ENCODE peak calls at places on chromosomes 16 and 17, in eight cellular contexts. H is sigmoid colon, G is prostate gland, T is neuronal stem cell, Y is stomach, J is small intestine, D is upper lobe of right lung, M is astrocyte. C is an unnamed sample. For H3K4me1, the result is how much of the 10 kb centered on the place peaks cover.

GRCh38 chr16:59090501-59090900 is 356.4 kb upstream of the GOT2 start:
- DNase-seq in H (no peak), G (no peak), T (no peak), Y (no peak), J (no peak), D (no peak), M (no peak), C (no peak)

GRCh38 chr16:28983644-28984043 is 1.2 kb upstream of the LAT start:
- DNase-seq in H (no peak), G (no peak), T (no peak), Y (no peak), J (no peak), D (no peak), M (no peak), C (no peak)

GRCh38 chr17:37039269-37039668 is 90.5 kb downstream of the AATF start:
- DNase-seq in H (no peak), G (no peak), T (no peak), Y (no peak), J (no peak), D (no peak), M (no peak), C (no peak)

GRCh38 chr17:57574040-57574513 is 171.0 kb downstream of the CCDC182 start:
- DNase-seq in H (peak), G (peak), T (no peak), Y (no peak), J (no peak), D (no peak), M (peak), C (peak)

GRCh38 chr17:80724723-80725388 is 180.2 kb downstream of the RPTOR start:
- DNase-seq in H (no peak), G (no peak), T (no peak), Y (no peak), J (no peak), D (no peak), M (peak), C (no peak)

GRCh38 chr16:82183004-82183397 is 13.0 kb upstream of the MPHOSPH6 start:
- DNase-seq in H (no peak), G (no peak), T (no peak), Y (no peak), J (no peak), D (no peak), M (no peak), C (no peak)

GRCh38 chr17:61291457-61292311 is 108.0 kb upstream of the TBX2 start:
- DNase-seq in H (no peak), G (peak), T (no peak), Y (no peak), J (no peak), D (no peak), M (no peak), C (no peak)

GRCh38 chr16:87762620-87763019 is 3.2 kb downstream of the KLHDC4 start:
- DNase-seq in H (no peak), G (peak), T (no peak), Y (no peak), J (no peak), D (no peak), M (no peak), C (no peak)

GRCh38 chr16:11405331-11406176 is 60.3 kb downstream of the RMI2 start:
- DNase-seq in H (no peak), G (no peak), T (no peak), Y (peak), J (peak), D (no peak), M (no peak), C (no peak)

GRCh38 chr16:63287411-63287810 is 1251.2 kb upstream of the CDH8 start:
- DNase-seq in H (no peak), G (no peak), T (no peak), Y (no peak), J (no peak), D (no peak), M (no peak), C (no peak)

GRCh38 chr17:27526603-27527002 is 70.4 kb downstream of the KSR1 start:
- DNase-seq in H (peak), G (peak), T (no peak), Y (peak), J (peak), D (peak), M (peak), C (peak)

GRCh38 chr17:58344047-58344790 is 7.8 kb downstream of the SUPT4H1 start:
- DNase-seq in H (no peak), G (no peak), T (no peak), Y (peak), J (peak), D (peak), M (no peak), C (no peak)

GRCh38 chr16:84692451-84692850 is 7.3 kb upstream of the USP10 start:
- DNase-seq in H (no peak), G (no peak), T (no peak), Y (no peak), J (no peak), D (no peak), M (peak), C (no peak)

GRCh38 chr17:70938311-70938710 is 769.0 kb downstream of the KCNJ2 start:
- DNase-seq in H (no peak), G (no peak), T (no peak), Y (no peak), J (no peak), D (no peak), M (no peak), C (no peak)

GRCh38 chr16:88343276-88343791 is 39.4 kb upstream of the ZNF469 start:
- DNase-seq in H (no peak), G (no peak), T (no peak), Y (no peak), J (no peak), D (no peak), M (no peak), C (peak)

GRCh38 chr16:3715430-3715829 is 1.9 kb downstream of the TRAP1 start:
- DNase-seq in H (no peak), G (no peak), T (no peak), Y (no peak), J (no peak), D (no peak), M (no peak), C (no peak)

GRCh38 chr17:14784997-14785696 is 480.0 kb downstream of the PMP22 start:
- DNase-seq in H (no peak), G (no peak), T (no peak), Y (no peak), J (no peak), D (no peak), M (no peak), C (no peak)

GRCh38 chr17:51439395-51440229 is 179.3 kb downstream of the UTP18 start:
- DNase-seq in H (no peak), G (no peak), T (no peak), Y (no peak), J (no peak), D (no peak), M (no peak), C (no peak)

GRCh38 chr17:18186271-18186982 is 2.8 kb downstream of the ALKBH5 start:
- DNase-seq in H (no peak), G (no peak), T (no peak), Y (no peak), J (no peak), D (no peak), M (peak), C (no peak)

GRCh38 chr17:64190468-64190867 is 60.5 kb upstream of the ERN1 start:
- DNase-seq in H (no peak), G (no peak), T (no peak), Y (no peak), J (no peak), D (no peak), M (no peak), C (no peak)

GRCh38 chr16:7381671-7382070 is 49.0 kb downstream of the RBFOX1 start:
- DNase-seq in H (no peak), G (no peak), T (no peak), Y (no peak), J (no peak), D (no peak), M (no peak), C (no peak)
- H3K4me1 ChIP-seq in H (under half), G (under half), T (under half), Y (under half), J (under half), D (under half), M (under half), C (under half)

DNA sequence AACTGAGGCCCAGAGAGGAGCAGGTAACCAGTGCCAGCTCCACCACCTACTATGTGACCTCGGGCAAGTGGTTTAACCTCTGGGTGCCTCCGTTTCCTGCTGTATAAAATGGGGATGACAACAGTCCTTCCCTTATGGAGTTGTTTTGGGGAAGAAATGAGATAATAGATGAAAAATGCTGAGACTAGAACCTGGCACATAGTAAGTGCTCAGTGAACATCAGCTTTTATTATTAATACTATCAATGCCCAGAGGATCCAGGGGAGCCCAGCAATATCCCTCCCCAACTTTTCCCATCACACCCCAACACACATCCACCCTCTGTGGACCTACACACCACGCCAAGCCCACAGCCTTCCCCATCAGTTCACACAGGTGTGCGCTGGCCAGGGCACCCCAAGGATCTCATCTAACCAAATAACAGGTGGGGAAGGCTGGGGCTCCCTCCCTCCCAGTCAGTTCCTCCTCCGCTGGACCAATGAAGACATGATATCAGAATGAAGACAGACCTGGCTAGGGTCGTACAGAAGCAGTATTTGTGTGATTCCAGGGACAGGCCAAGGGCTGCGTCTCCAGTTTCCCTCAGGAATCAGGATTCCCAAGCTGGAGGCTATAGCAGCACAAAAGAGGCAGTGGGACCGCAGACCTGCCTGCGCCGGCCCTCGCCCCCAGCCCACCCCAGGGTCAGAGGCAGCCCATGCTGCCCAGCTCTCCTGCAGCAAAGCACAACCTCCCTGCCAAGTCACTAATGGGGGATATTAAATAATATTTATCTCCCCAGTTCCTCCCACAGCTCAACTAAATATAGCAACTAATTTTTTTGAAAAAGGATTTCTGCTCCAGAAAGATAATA is 1.8 kb downstream of the ATP2A3 start:
- DNase-seq in H (no peak), G (no peak), T (no peak), Y (no peak), J (no peak), D (no peak), M (no peak), C (no peak)
- H3K27ac ChIP-seq in H (no peak), G (no peak), T (no peak), Y (peak), J (peak), D (no peak), M (no peak), C (no peak)

GRCh38 chr17:7238418-7239090 is 703 bp downstream of the PHF23 start:
- DNase-seq in H (peak), G (no peak), T (no peak), Y (no peak), J (peak), D (peak), M (no peak), C (no peak)

GRCh38 chr17:7241047-7241733 is 1.1 kb downstream of the GABARAP start:
- DNase-seq in H (no peak), G (no peak), T (no peak), Y (no peak), J (no peak), D (no peak), M (no peak), C (no peak)

GRCh38 chr17:7241783-7242716 is at the start of gene GABARAP:
- DNase-seq in H (peak), G (peak), T (peak), Y (peak), J (peak), D (peak), M (peak), C (peak)

GRCh38 chr17:7239091-7240027 is at the start of gene PHF23:
- DNase-seq in H (peak), G (peak), T (peak), Y (peak), J (peak), D (peak), M (peak), C (peak)

GRCh38 chr17:7240375-7240774 is 1.1 kb upstream of the PHF23 start:
- DNase-seq in H (no peak), G (no peak), T (no peak), Y (no peak), J (no peak), D (no peak), M (no peak), C (no peak)
- H3K4me3 ChIP-seq in H (peak), G (no peak), T (no peak), Y (peak), J (peak), D (peak), M (peak), C (peak)

DNA sequence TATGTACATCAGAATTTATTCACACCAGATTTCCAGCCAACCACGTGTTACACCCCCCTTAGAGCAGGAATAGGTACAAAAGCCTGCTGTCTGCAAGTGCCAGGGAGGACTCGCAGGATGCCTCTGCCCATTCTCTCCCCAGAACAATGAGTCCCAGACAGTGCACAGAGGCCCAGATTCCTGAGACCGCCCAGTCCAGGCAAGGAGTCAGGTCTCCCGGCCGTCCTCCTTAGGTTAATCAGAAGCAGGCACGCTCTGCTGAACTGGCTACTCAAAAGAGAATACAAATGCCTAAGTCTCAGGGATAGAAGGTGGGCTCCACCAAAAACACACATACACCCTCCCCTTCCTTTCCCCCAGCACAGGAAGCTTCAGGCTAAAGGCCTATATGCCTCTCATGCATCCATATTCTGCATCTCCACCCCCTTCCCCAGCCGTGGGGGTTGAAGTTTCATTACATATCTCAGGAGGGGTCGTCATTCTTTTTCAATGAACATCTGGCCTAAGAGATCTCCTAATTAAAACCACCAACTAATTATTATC is 159.2 kb upstream of the CDH11 start:
- DNase-seq in H (no peak), G (no peak), T (peak), Y (no peak), J (no peak), D (no peak), M (no peak), C (no peak)
- H3K4me1 ChIP-seq in H (under half), G (under half), T (under half), Y (under half), J (under half), D (under half), M (under half), C (under half)

DNA sequence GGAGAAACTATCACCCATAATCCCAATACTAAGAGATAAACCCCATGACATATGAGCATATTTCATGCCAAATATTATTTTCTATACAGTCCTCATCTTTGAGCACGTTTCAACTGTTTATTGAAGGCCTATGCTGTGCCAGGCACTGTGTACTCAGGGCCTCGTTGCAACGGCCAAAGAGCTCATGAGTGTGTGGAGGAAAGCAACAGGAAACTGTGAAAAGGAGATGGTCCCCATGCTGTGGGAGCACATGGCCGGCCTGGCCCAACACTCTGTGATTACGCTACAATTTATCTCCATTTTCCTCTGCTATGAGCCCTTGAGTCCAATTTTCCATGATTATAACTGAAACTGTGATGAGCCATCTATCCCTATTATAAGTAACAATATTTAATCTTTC is 5.6 kb downstream of the TK2 start:
- DNase-seq in H (no peak), G (no peak), T (no peak), Y (no peak), J (no peak), D (no peak), M (no peak), C (no peak)
- H3K27ac ChIP-seq in H (no peak), G (no peak), T (no peak), Y (no peak), J (no peak), D (no peak), M (no peak), C (no peak)

GRCh38 chr16:53043986-53044571 is 8.6 kb downstream of the CHD9NB start:
- DNase-seq in H (no peak), G (peak), T (peak), Y (no peak), J (no peak), D (no peak), M (no peak), C (peak)

GRCh38 chr16:53041196-53041977 is 11.3 kb downstream of the CHD9NB start:
- DNase-seq in H (peak), G (peak), T (no peak), Y (peak), J (no peak), D (no peak), M (no peak), C (peak)

GRCh38 chr16:53042235-53042645 is 10.5 kb downstream of the CHD9NB start:
- DNase-seq in H (no peak), G (no peak), T (no peak), Y (no peak), J (no peak), D (no peak), M (no peak), C (no peak)

GRCh38 chr16:53045554-53046250 is 7.0 kb downstream of the CHD9NB start:
- DNase-seq in H (peak), G (peak), T (no peak), Y (peak), J (peak), D (no peak), M (no peak), C (no peak)

GRCh38 chr16:53043462-53043861 is 9.2 kb downstream of the CHD9NB start:
- DNase-seq in H (no peak), G (peak), T (no peak), Y (no peak), J (no peak), D (no peak), M (no peak), C (peak)
- H3K4me3 ChIP-seq in H (peak), G (peak), T (peak), Y (peak), J (no peak), D (no peak), M (no peak), C (peak)

GRCh38 chr17:34371405-34371804 is 8.4 kb upstream of the CCL1 start:
- DNase-seq in H (no peak), G (no peak), T (no peak), Y (no peak), J (no peak), D (no peak), M (no peak), C (no peak)

GRCh38 chr17:34369571-34369970 is 6.5 kb upstream of the CCL1 start:
- DNase-seq in H (no peak), G (no peak), T (no peak), Y (no peak), J (no peak), D (no peak), M (no peak), C (no peak)

GRCh38 chr17:34369196-34369500 is 6.1 kb upstream of the CCL1 start:
- DNase-seq in H (no peak), G (no peak), T (no peak), Y (no peak), J (no peak), D (no peak), M (no peak), C (no peak)

GRCh38 chr17:34370376-34370996 is 7.5 kb upstream of the CCL1 start:
- DNase-seq in H (no peak), G (no peak), T (no peak), Y (no peak), J (no peak), D (no peak), M (no peak), C (no peak)

GRCh38 chr17:34370997-34371395 is 8.0 kb upstream of the CCL1 start:
- DNase-seq in H (no peak), G (peak), T (no peak), Y (no peak), J (no peak), D (no peak), M (no peak), C (no peak)
- H3K4me1 ChIP-seq in H (under half), G (under half), T (under half), Y (under half), J (under half), D (under half), M (under half), C (under half)

GRCh38 chr16:69396187-69397061 is 10.6 kb upstream of the TERF2 start:
- DNase-seq in H (peak), G (peak), T (peak), Y (peak), J (peak), D (no peak), M (peak), C (peak)
- H3K27ac ChIP-seq in H (peak), G (peak), T (no peak), Y (peak), J (peak), D (peak), M (peak), C (peak)